ENCODE peak calls at places on chromosomes 2 and 18, in ten cellular contexts. One of them, this sample, is unnamed.

GRCh38 chr2:205321240-205321639 is 361.1 kb upstream of the NRP2 start:
- DNase-seq in HepG2: no peak
- DNase-seq in stomach: no peak
- DNase-seq in ovary: no peak
- DNase-seq in GM12878: no peak
- DNase-seq in sigmoid colon: no peak
- DNase-seq in tibial nerve: no peak
- DNase-seq in K562: no peak
- DNase-seq in upper lobe of left lung: no peak
- DNase-seq in A549: no peak
- DNase-seq in this sample: no peak

GRCh38 chr2:235270291-235270690 is 223.6 kb upstream of the AGAP1 start:
- DNase-seq in GM12878: no peak
- DNase-seq in HepG2: no peak
- DNase-seq in A549: no peak
- DNase-seq in sigmoid colon: no peak
- DNase-seq in upper lobe of left lung: no peak
- DNase-seq in K562: no peak
- DNase-seq in ovary: no peak
- DNase-seq in stomach: no peak
- DNase-seq in tibial nerve: no peak
- DNase-seq in this sample: no peak

GRCh38 chr2:38443021-38443541 is 66.0 kb upstream of the ATL2 start:
- DNase-seq in upper lobe of left lung: no peak
- DNase-seq in K562: no peak
- DNase-seq in HepG2: no peak
- DNase-seq in ovary: no peak
- DNase-seq in tibial nerve: no peak
- DNase-seq in sigmoid colon: peak; percentile 82
- DNase-seq in GM12878: no peak
- DNase-seq in stomach: peak; percentile 27
- DNase-seq in A549: no peak
- DNase-seq in this sample: no peak

GRCh38 chr2:60416221-60417008 is 137.0 kb downstream of the BCL11A start:
- DNase-seq in A549: peak; percentile 13
- DNase-seq in GM12878: no peak
- DNase-seq in upper lobe of left lung: no peak
- DNase-seq in sigmoid colon: no peak
- DNase-seq in stomach: peak; percentile 51
- DNase-seq in HepG2: no peak
- DNase-seq in ovary: no peak
- DNase-seq in tibial nerve: no peak
- DNase-seq in K562: no peak
- DNase-seq in this sample: peak; percentile 47

GRCh38 chr2:38381381-38382143 is 4.5 kb upstream of the ATL2 start:
- DNase-seq in stomach: no peak
- DNase-seq in sigmoid colon: no peak
- DNase-seq in HepG2: no peak
- DNase-seq in A549: no peak
- DNase-seq in GM12878: no peak
- DNase-seq in K562: no peak
- DNase-seq in tibial nerve: no peak
- DNase-seq in upper lobe of left lung: no peak
- DNase-seq in ovary: no peak
- DNase-seq in this sample: no peak

GRCh38 chr2:152098798-152099654 is at the start of gene CACNB4:
- DNase-seq in tibial nerve: no peak
- DNase-seq in upper lobe of left lung: peak; percentile 89
- DNase-seq in sigmoid colon: no peak
- DNase-seq in ovary: peak; percentile 36
- DNase-seq in HepG2: no peak
- DNase-seq in A549: peak; percentile 10
- DNase-seq in GM12878: no peak
- DNase-seq in K562: no peak
- DNase-seq in stomach: peak; percentile 29
- DNase-seq in this sample: no peak

GRCh38 chr2:170829016-170829415 is 12.3 kb downstream of the GAD1 start:
- DNase-seq in tibial nerve: no peak
- DNase-seq in upper lobe of left lung: no peak
- DNase-seq in A549: no peak
- DNase-seq in ovary: no peak
- DNase-seq in GM12878: no peak
- DNase-seq in stomach: no peak
- DNase-seq in K562: no peak
- DNase-seq in sigmoid colon: no peak
- DNase-seq in HepG2: no peak
- DNase-seq in this sample: no peak

GRCh38 chr2:39469807-39470206 is 32.7 kb upstream of the MAP4K3 start:
- DNase-seq in HepG2: peak; percentile 88
- DNase-seq in K562: peak; percentile 22
- DNase-seq in upper lobe of left lung: no peak
- DNase-seq in tibial nerve: no peak
- DNase-seq in sigmoid colon: no peak
- DNase-seq in GM12878: no peak
- DNase-seq in ovary: no peak
- DNase-seq in A549: peak; percentile 26
- DNase-seq in stomach: peak; percentile 38
- DNase-seq in this sample: peak; percentile 51

GRCh38 chr2:57692395-57692794 is 354.2 kb upstream of the VRK2 start:
- DNase-seq in sigmoid colon: no peak
- DNase-seq in K562: no peak
- DNase-seq in A549: no peak
- DNase-seq in upper lobe of left lung: no peak
- DNase-seq in ovary: no peak
- DNase-seq in tibial nerve: no peak
- DNase-seq in stomach: no peak
- DNase-seq in GM12878: no peak
- DNase-seq in HepG2: no peak
- DNase-seq in this sample: no peak

GRCh38 chr2:110748489-110748867 is 16.1 kb downstream of the ACOXL start:
- DNase-seq in GM12878: peak; percentile 98
- DNase-seq in sigmoid colon: no peak
- DNase-seq in HepG2: no peak
- DNase-seq in K562: no peak
- DNase-seq in upper lobe of left lung: no peak
- DNase-seq in tibial nerve: no peak
- DNase-seq in ovary: no peak
- DNase-seq in stomach: peak; percentile 42
- DNase-seq in A549: no peak
- DNase-seq in this sample: peak; percentile 60

GRCh38 chr2:98822301-98823164 is 91.6 kb upstream of the MGAT4A start:
- DNase-seq in tibial nerve: no peak
- DNase-seq in sigmoid colon: no peak
- DNase-seq in upper lobe of left lung: peak; percentile 93
- DNase-seq in K562: no peak
- DNase-seq in GM12878: no peak
- DNase-seq in A549: no peak
- DNase-seq in HepG2: no peak
- DNase-seq in stomach: peak; percentile 40
- DNase-seq in ovary: peak; percentile 29
- DNase-seq in this sample: no peak

GRCh38 chr2:159612255-159612901 is 4.0 kb downstream of the BAZ2B start:
- DNase-seq in HepG2: no peak
- DNase-seq in GM12878: no peak
- DNase-seq in ovary: no peak
- DNase-seq in sigmoid colon: no peak
- DNase-seq in upper lobe of left lung: no peak
- DNase-seq in A549: peak; percentile 20
- DNase-seq in K562: peak; percentile 30
- DNase-seq in tibial nerve: no peak
- DNase-seq in stomach: no peak
- DNase-seq in this sample: no peak

GRCh38 chr18:76822510-76823165 is at the start of gene ZNF236:
- DNase-seq in stomach: peak; percentile 80
- DNase-seq in GM12878: no peak
- DNase-seq in HepG2: peak; percentile 35
- DNase-seq in ovary: peak; percentile 84
- DNase-seq in sigmoid colon: peak; percentile 87
- DNase-seq in tibial nerve: peak; percentile 50
- DNase-seq in A549: peak; percentile 76
- DNase-seq in K562: peak; percentile 80
- DNase-seq in upper lobe of left lung: peak; percentile 96
- DNase-seq in this sample: peak; percentile 79

DNA sequence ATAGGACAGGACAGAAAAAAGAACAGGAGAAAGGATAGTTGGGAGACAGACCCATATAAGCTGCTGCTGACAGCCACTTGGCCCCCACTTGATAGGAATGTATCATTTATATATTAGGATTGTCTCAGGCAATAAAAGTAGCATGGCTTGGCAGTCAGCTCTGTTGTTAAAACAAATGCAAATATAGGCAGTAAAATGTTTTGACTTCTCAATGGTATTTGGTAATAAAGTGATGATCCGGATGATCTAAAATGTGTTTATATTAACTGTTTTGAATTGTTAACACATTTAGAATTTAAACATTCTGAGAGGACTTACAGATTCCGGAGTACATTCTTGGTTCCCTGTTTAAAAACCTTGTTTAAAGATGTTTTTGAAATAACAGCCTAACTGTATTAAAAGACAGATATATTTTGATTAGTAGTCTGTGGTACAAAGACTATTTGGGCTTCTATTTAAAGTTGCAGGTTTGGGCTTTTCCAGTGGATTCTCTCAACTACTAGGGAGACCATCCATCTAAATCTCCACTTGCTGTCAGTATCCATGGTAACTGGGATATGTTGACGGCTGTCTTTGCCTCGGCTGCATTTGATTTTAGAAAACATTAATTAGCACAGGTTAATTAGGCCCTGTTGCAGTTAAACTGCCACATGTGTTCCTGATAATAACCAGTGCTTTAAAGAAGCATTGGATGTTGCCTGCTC is 147.5 kb downstream of the ESCO1 start:
- DNase-seq in A549: no peak
- DNase-seq in upper lobe of left lung: no peak
- DNase-seq in K562: no peak
- DNase-seq in ovary: no peak
- DNase-seq in sigmoid colon: no peak
- DNase-seq in stomach: no peak
- DNase-seq in tibial nerve: no peak
- DNase-seq in HepG2: no peak
- DNase-seq in GM12878: no peak
- DNase-seq in this sample: no peak
- H3K27ac ChIP-seq in A549: no peak overlapping the region
- H3K27ac ChIP-seq in upper lobe of left lung: no peak overlapping the region
- H3K27ac ChIP-seq in K562: no peak overlapping the region
- H3K27ac ChIP-seq in ovary: no peak overlapping the region
- H3K27ac ChIP-seq in sigmoid colon: no peak overlapping the region
- H3K27ac ChIP-seq in stomach: no peak overlapping the region
- H3K27ac ChIP-seq in tibial nerve: no peak overlapping the region
- H3K27ac ChIP-seq in HepG2: no peak overlapping the region
- H3K27ac ChIP-seq in GM12878: no peak overlapping the region
- H3K27ac ChIP-seq in this sample: peak overlapping the region; percentile 24

GRCh38 chr2:47699533-47700215 is 83.3 kb upstream of the MSH6 start:
- DNase-seq in upper lobe of left lung: no peak
- DNase-seq in ovary: no peak
- DNase-seq in A549: no peak
- DNase-seq in sigmoid colon: no peak
- DNase-seq in tibial nerve: no peak
- DNase-seq in HepG2: no peak
- DNase-seq in K562: no peak
- DNase-seq in GM12878: no peak
- DNase-seq in stomach: no peak
- DNase-seq in this sample: no peak
- TF ChIP-seq EP300 in upper lobe of left lung: no peak
- TF ChIP-seq EP300 in ovary: no peak
- TF ChIP-seq EP300 in A549: no peak
- TF ChIP-seq EP300 in sigmoid colon: no peak
- TF ChIP-seq EP300 in tibial nerve: no peak
- TF ChIP-seq EP300 in HepG2: no peak
- TF ChIP-seq EP300 in K562: no peak
- TF ChIP-seq EP300 in GM12878: no peak
- TF ChIP-seq EP300 in stomach: no peak
- TF ChIP-seq EP300 in this sample: no peak

DNA sequence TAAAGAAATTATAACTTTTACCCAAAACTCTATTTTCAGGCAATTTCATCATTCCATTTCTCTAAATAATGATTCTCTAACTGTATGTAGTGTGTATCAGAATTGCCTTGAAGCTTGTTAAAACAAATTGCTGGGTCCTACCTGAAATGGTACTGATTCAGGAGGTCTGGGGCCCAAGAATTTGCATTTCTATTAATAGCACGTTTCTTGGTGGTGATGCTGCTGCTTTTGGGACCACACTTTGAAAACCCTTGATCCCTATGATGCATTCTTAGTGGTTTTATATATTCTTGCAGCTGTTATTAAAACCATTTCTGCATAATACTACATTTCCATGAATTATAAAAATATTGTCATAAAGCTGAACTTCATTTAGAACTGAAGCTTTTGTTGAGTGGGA is 140.7 kb downstream of the NCK2 start:
- DNase-seq in HepG2: no peak
- DNase-seq in tibial nerve: no peak
- DNase-seq in K562: no peak
- DNase-seq in A549: no peak
- DNase-seq in sigmoid colon: no peak
- DNase-seq in upper lobe of left lung: no peak
- DNase-seq in stomach: no peak
- DNase-seq in ovary: no peak
- DNase-seq in GM12878: no peak
- DNase-seq in this sample: no peak
- TF ChIP-seq POLR2A in HepG2: no peak
- TF ChIP-seq POLR2A in tibial nerve: no peak
- TF ChIP-seq POLR2A in K562: no peak
- TF ChIP-seq POLR2A in A549: no peak
- TF ChIP-seq POLR2A in sigmoid colon: no peak
- TF ChIP-seq POLR2A in upper lobe of left lung: no peak
- TF ChIP-seq POLR2A in stomach: no peak
- TF ChIP-seq POLR2A in ovary: no peak
- TF ChIP-seq POLR2A in GM12878: no peak
- TF ChIP-seq POLR2A in this sample: no peak

GRCh38 chr2:240259201-240259923 is 118.9 kb upstream of the OTOS start:
- DNase-seq in A549: no peak
- DNase-seq in ovary: peak; percentile 90
- DNase-seq in GM12878: no peak
- DNase-seq in tibial nerve: no peak
- DNase-seq in HepG2: no peak
- DNase-seq in upper lobe of left lung: peak; percentile 63
- DNase-seq in sigmoid colon: peak; percentile 78
- DNase-seq in stomach: no peak
- DNase-seq in K562: no peak
- DNase-seq in this sample: no peak
- H3K27ac ChIP-seq in A549: no peak overlapping the region
- H3K27ac ChIP-seq in ovary: peak overlapping the region; percentile 87
- H3K27ac ChIP-seq in GM12878: no peak overlapping the region
- H3K27ac ChIP-seq in tibial nerve: peak overlapping the region; percentile 91
- H3K27ac ChIP-seq in HepG2: no peak overlapping the region
- H3K27ac ChIP-seq in upper lobe of left lung: peak overlapping the region; percentile 76
- H3K27ac ChIP-seq in sigmoid colon: peak overlapping the region; percentile 69
- H3K27ac ChIP-seq in stomach: peak overlapping the region; percentile 71
- H3K27ac ChIP-seq in K562: no peak overlapping the region
- H3K27ac ChIP-seq in this sample: peak overlapping the region; percentile 51

DNA sequence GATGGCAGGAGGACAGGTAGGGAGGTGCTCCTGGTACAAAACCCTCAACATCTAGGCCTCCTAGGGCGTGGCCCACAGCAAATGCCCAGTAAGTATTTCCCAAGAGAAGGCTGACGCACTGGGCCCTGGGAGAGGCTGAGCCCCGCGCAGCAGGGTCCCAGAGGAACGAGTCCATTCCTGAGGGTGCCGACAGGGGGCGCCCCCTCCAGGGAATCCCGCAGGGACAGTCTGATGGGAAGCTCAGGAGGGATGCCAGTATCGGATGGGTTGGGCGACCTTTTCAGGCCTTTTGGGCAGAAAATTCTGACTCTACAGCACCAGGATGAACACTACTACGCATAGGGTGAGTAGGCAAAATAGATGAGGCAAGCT is 8.8 kb downstream of the BOLA3 start:
- DNase-seq in sigmoid colon: no peak
- DNase-seq in HepG2: no peak
- DNase-seq in stomach: no peak
- DNase-seq in ovary: no peak
- DNase-seq in tibial nerve: no peak
- DNase-seq in A549: no peak
- DNase-seq in K562: peak; percentile 47
- DNase-seq in upper lobe of left lung: peak; percentile 26
- DNase-seq in GM12878: no peak
- DNase-seq in this sample: no peak
- TF ChIP-seq EP300 in sigmoid colon: no peak
- TF ChIP-seq EP300 in HepG2: no peak
- TF ChIP-seq EP300 in stomach: no peak
- TF ChIP-seq EP300 in ovary: no peak
- TF ChIP-seq EP300 in tibial nerve: no peak
- TF ChIP-seq EP300 in A549: no peak
- TF ChIP-seq EP300 in K562: no peak
- TF ChIP-seq EP300 in upper lobe of left lung: no peak
- TF ChIP-seq EP300 in GM12878: no peak
- TF ChIP-seq EP300 in this sample: no peak